ENCODE peak calls at places on chromosomes 12 and 14, in five cellular contexts. U is GM12878, X is H1, P is K562, N is GM12892. E is an unnamed sample.

GRCh38 chr12:39329015-39329414 is 113.9 kb downstream of the KIF21A start:
- DNase-seq in X (no peak), P (no peak), U (no peak), N (no peak), E (no peak)

GRCh38 chr12:22982635-22983034 is 357.7 kb downstream of the ETNK1 start:
- DNase-seq in X (no peak), U (no peak), N (no peak), P (no peak), E (no peak)

GRCh38 chr12:71552728-71553501 is 110.7 kb downstream of the ZFC3H1 start:
- DNase-seq in X (no peak), P (no peak), U (no peak), N (no peak), E (no peak)

GRCh38 chr14:24279301-24280186 is 8.1 kb upstream of the RABGGTA start:
- DNase-seq in U (peak; percentile 64), P (no peak), X (no peak), N (no peak), E (no peak)

GRCh38 chr12:69410571-69410970 is 51.0 kb downstream of the YEATS4 start:
- DNase-seq in P (no peak), U (no peak), N (no peak), X (no peak), E (no peak)

GRCh38 chr12:76688627-76689026 is 75.3 kb upstream of the ZDHHC17 start:
- DNase-seq in N (no peak), P (peak; percentile 18), X (no peak), U (no peak), E (no peak)

GRCh38 chr14:69259531-69260245 is at the start of gene GALNT16:
- DNase-seq in X (peak; percentile 84), P (peak; percentile 18), U (no peak), N (peak; percentile 36), E (peak; percentile 44)

GRCh38 chr14:105761842-105762241 is 235.5 kb downstream of the TMEM121 start:
- DNase-seq in N (no peak), P (no peak), U (no peak), X (no peak), E (no peak)

GRCh38 chr12:74171478-74171909 is 366.1 kb upstream of the ATXN7L3B start:
- DNase-seq in U (no peak), P (peak; percentile 64), X (no peak), N (no peak), E (no peak)

GRCh38 chr14:92143309-92143708 is 21.5 kb downstream of the CPSF2 start:
- DNase-seq in N (no peak), P (no peak), U (no peak), X (no peak), E (no peak)

GRCh38 chr12:17358850-17359249 is 731.1 kb downstream of the RERGL start:
- DNase-seq in U (no peak), N (no peak), X (no peak), P (no peak), E (no peak)

GRCh38 chr14:90760591-90761316 is 55.5 kb downstream of the TTC7B start:
- DNase-seq in P (peak; percentile 34), U (no peak), N (no peak), X (peak; percentile 51), E (no peak)

GRCh38 chr12:96108321-96108720 is 72.9 kb upstream of the LTA4H start:
- DNase-seq in N (no peak), X (no peak), P (no peak), U (no peak), E (no peak)

GRCh38 chr12:63821781-63822251 is 22.7 kb upstream of the SRGAP1 start:
- DNase-seq in U (no peak), X (no peak), P (no peak), N (no peak), E (no peak)

GRCh38 chr12:109693653-109694224 is 19.9 kb upstream of the FAM222A start:
- DNase-seq in X (no peak), P (no peak), N (no peak), U (no peak), E (no peak)

GRCh38 chr12:121356657-121357056 is 4.4 kb upstream of the ANAPC5 start:
- DNase-seq in X (no peak), N (no peak), P (no peak), U (no peak), E (no peak)

GRCh38 chr12:132265056-132265800 is 64.2 kb downstream of the GALNT9 start:
- DNase-seq in U (no peak), X (no peak), N (no peak), P (no peak), E (no peak)

GRCh38 chr12:56158926-56159461 is 835 bp downstream of the MYL6 start:
- DNase-seq in U (no peak), P (peak; percentile 47), X (peak; percentile 66), N (no peak), E (no peak)

GRCh38 chr12:56155256-56155845 is 2.8 kb upstream of the MYL6 start:
- DNase-seq in N (no peak), X (no peak), P (peak; percentile 68), U (no peak), E (no peak)

GRCh38 chr12:56158029-56158925 is at the start of gene MYL6:
- DNase-seq in X (peak; percentile 91), P (peak; percentile 96), U (peak; percentile 88), N (peak; percentile 83), E (peak; percentile 83)

GRCh38 chr12:56159482-56160105 is 1.4 kb downstream of the MYL6 start:
- DNase-seq in N (no peak), X (no peak), P (no peak), U (no peak), E (no peak)

GRCh38 chr12:56157201-56158028 is 744 bp upstream of the MYL6 start:
- DNase-seq in X (peak; percentile 79), U (no peak), N (peak; percentile 64), P (no peak), E (peak; percentile 64)
- TF ChIP-seq POLR2A in X (no peak), U (no peak), N (no peak), P (peak; percentile 60), E (no peak)

DNA sequence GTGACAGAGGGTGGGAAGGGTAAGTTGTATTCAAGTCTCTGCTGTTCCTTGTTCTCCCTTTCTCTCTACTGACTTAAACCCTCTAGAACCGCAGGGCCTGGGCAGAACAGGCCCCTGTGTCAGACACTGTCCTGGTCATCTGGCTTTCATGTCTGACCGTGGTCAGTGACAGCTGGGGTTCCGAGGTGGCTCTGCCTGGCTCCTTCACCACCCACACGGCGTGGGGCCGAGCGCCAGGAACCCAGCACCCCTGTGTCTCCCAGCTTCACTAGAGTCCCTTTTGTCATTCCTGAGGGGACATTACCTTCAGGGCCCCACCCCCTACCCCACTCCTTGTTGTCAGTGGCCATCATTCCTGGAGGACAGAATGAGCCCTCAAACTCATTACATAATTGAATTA is 168.9 kb downstream of the ADGRD1 start:
- DNase-seq in N (no peak), X (no peak), U (no peak), P (no peak), E (no peak)
- TF ChIP-seq TAF1 in N (no peak), X (no peak), U (no peak), P (no peak), E (no peak)

DNA sequence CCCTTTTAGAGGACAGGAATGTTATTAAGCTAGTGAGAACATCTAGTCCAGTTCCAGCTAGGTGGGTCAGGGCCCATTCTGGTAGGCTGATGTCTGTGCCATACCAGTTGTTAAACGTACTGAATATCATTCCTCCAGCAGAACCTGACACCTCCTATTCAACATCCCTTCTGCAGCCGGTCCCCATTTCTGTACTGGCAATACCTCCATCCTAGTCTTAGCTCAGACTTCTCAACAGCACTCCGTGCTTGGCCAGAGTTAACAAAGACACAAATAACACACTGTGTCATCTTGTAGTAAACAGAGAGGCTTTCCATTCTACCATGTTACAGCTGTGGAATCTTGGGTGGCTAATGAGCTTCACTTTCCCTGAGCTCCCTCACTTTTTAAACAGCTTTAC is 94.3 kb upstream of the PDE3A start:
- DNase-seq in N (no peak), P (no peak), X (no peak), U (no peak), E (no peak)
- TF ChIP-seq POLR2AphosphoS5 in N (no peak), P (no peak), X (no peak), U (no peak), E (no peak)

GRCh38 chr12:113840401-113841042 is 125.6 kb downstream of the RBM19 start:
- DNase-seq in X (no peak), N (no peak), U (no peak), P (no peak), E (no peak)

GRCh38 chr12:113837059-113837458 is 129.1 kb downstream of the RBM19 start:
- DNase-seq in P (no peak), X (no peak), U (no peak), N (no peak), E (no peak)

GRCh38 chr12:113837528-113838296 is 128.4 kb downstream of the RBM19 start:
- DNase-seq in N (no peak), X (no peak), P (no peak), U (no peak), E (no peak)

GRCh38 chr12:113841786-113842185 is 124.3 kb downstream of the RBM19 start:
- DNase-seq in X (no peak), P (no peak), N (no peak), U (no peak), E (no peak)

GRCh38 chr12:113838896-113839295 is 127.2 kb downstream of the RBM19 start:
- DNase-seq in N (no peak), X (no peak), P (no peak), U (no peak), E (no peak)
- TF ChIP-seq POLR2A in N (no peak), X (no peak), P (no peak), U (no peak), E (no peak)

GRCh38 chr14:87615050-87615449 is 377.9 kb downstream of the GALC start:
- DNase-seq in X (no peak), N (no peak), P (no peak), U (no peak), E (no peak)

GRCh38 chr14:87617079-87617478 is 375.9 kb downstream of the GALC start:
- DNase-seq in X (no peak), U (no peak), N (no peak), P (no peak), E (no peak)

GRCh38 chr14:87615822-87616679 is 376.9 kb downstream of the GALC start:
- DNase-seq in X (peak; percentile 83), U (no peak), N (peak; percentile 15), P (peak; percentile 35), E (peak; percentile 24)

DNA sequence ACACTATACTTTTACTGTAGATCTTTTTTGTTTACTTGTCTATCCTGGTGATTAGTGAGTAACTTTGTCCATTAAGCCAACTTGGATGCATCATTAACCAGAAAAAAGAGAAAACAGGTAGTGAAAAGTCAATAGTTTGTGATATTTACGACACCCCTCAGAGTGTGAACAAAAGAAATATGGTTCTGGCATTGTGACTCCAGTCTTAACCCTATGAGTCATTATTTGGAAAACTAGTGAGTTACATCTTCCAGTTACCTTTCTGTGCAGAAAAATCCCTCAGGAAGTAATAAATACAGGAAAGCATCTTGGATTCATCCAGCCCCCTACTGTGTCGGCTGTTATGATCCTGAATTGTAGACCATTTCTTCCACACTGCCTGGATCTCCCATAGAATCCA is 379.1 kb downstream of the GALC start:
- DNase-seq in N (no peak), U (no peak), X (no peak), P (no peak), E (no peak)
- TF ChIP-seq TAF1 in N (no peak), U (no peak), X (no peak), P (no peak), E (no peak)

E was measured in GM12891.